ENCODE peak calls at places on chromosomes 1 and 21, in four cellular contexts. D is A549, W is K562, O is HepG2. J is an unnamed sample.

GRCh38 chr1:155940993-155941844 is at the start of gene RXFP4:
- DNase-seq in O (peak), W (no peak), D (peak), J (no peak)

GRCh38 chr1:48236716-48237470 is 14.4 kb downstream of the SLC5A9 start:
- DNase-seq in W (peak), O (peak), D (peak), J (no peak)

GRCh38 chr1:33081554-33082305 is 777 bp downstream of the AZIN2 start:
- DNase-seq in O (no peak), W (peak), D (no peak), J (no peak)

GRCh38 chr1:172298146-172298545 is 122.3 kb upstream of the C1orf105 start:
- DNase-seq in O (no peak), W (no peak), D (no peak), J (peak)

GRCh38 chr21:35779690-35780570 is 280.4 kb downstream of the SETD4 start:
- DNase-seq in D (no peak), O (no peak), W (no peak), J (no peak)

GRCh38 chr1:30748098-30748698 is 9.4 kb downstream of the LAPTM5 start:
- DNase-seq in W (peak), D (no peak), O (no peak), J (no peak)

GRCh38 chr1:95652423-95652958 is 418.5 kb downstream of the RWDD3 start:
- DNase-seq in O (no peak), D (no peak), W (no peak), J (no peak)

GRCh38 chr1:98260421-98260820 is 339.6 kb upstream of the DPYD start:
- DNase-seq in W (no peak), O (no peak), D (no peak), J (no peak)

GRCh38 chr1:58883037-58883887 is 99.4 kb upstream of the JUN start:
- DNase-seq in O (peak), D (peak), W (peak), J (no peak)

GRCh38 chr1:161069731-161070270 is at the start of gene ARHGAP30:
- DNase-seq in W (no peak), O (no peak), D (no peak), J (peak)

GRCh38 chr1:41151846-41152245 is 90.3 kb downstream of the SCMH1 start:
- DNase-seq in D (no peak), W (no peak), O (no peak), J (no peak)

GRCh38 chr21:30480145-30480544 is at the start of gene KRTAP19-1:
- DNase-seq in W (no peak), O (no peak), D (no peak), J (no peak)

GRCh38 chr1:7236844-7237515 is 451.7 kb downstream of the CAMTA1 start:
- DNase-seq in D (no peak), W (no peak), O (no peak), J (no peak)

GRCh38 chr1:89629146-89629545 is 3.8 kb upstream of the LRRC8C start:
- DNase-seq in W (no peak), D (no peak), O (no peak), J (no peak)

GRCh38 chr1:76294470-76295194 is 220.1 kb downstream of the ST6GALNAC3 start:
- DNase-seq in O (no peak), W (no peak), D (no peak), J (peak)

GRCh38 chr1:47596328-47596727 is 158.5 kb downstream of the FOXD2 start:
- DNase-seq in D (no peak), O (no peak), W (no peak), J (no peak)

GRCh38 chr1:39754906-39755504 is 16.1 kb downstream of the OXCT2 start:
- DNase-seq in O (no peak), D (no peak), W (no peak), J (no peak)

GRCh38 chr1:11188381-11188780 is 774 bp upstream of the ANGPTL7 start:
- DNase-seq in D (no peak), W (no peak), O (no peak), J (no peak)

GRCh38 chr21:40053007-40053406 is 185.8 kb downstream of the PCP4 start:
- DNase-seq in D (no peak), O (no peak), W (no peak), J (no peak)

GRCh38 chr1:198763298-198763714 is 124.5 kb downstream of the PTPRC start:
- DNase-seq in W (no peak), O (no peak), D (no peak), J (no peak)

GRCh38 chr21:29002442-29003144 is 9.9 kb upstream of the LTN1 start:
- DNase-seq in D (peak), O (peak), W (peak), J (peak)

GRCh38 chr1:217586586-217586985 is 44.3 kb downstream of the GPATCH2 start:
- DNase-seq in O (no peak), D (no peak), W (no peak), J (no peak)

GRCh38 chr1:157198619-157199420 is 60.6 kb upstream of the ETV3 start:
- DNase-seq in D (no peak), O (no peak), W (no peak), J (no peak)

GRCh38 chr1:16521288-16521583 is 7.2 kb upstream of the RNU1-1 start:
- DNase-seq in O (no peak), W (no peak), D (no peak), J (no peak)

GRCh38 chr1:119419109-119419508 is 4.2 kb downstream of the HSD3B2 start:
- DNase-seq in W (no peak), O (no peak), D (no peak), J (no peak)

GRCh38 chr1:183989078-183989577 is 48.4 kb downstream of the COLGALT2 start:
- DNase-seq in W (peak), O (no peak), D (no peak), J (peak)

GRCh38 chr1:115112496-115113375 is 23.4 kb upstream of the TSPAN2 start:
- DNase-seq in D (no peak), O (no peak), W (peak), J (no peak)

GRCh38 chr1:212490276-212490675 is 57.6 kb downstream of the NENF start:
- DNase-seq in D (no peak), O (no peak), W (no peak), J (no peak)

GRCh38 chr1:29704430-29704829 is 468.1 kb downstream of the PTPRU start:
- DNase-seq in D (no peak), O (no peak), W (no peak), J (no peak)

GRCh38 chr21:41900401-41900800 is 21.3 kb upstream of the PRDM15 start:
- DNase-seq in W (no peak), D (no peak), O (no peak), J (no peak)

GRCh38 chr1:246569248-246570238 is 3.3 kb downstream of the CNST start:
- DNase-seq in W (no peak), O (no peak), D (no peak), J (no peak)

GRCh38 chr1:211420845-211421454 is 71.0 kb downstream of the RD3 start:
- DNase-seq in D (no peak), W (no peak), O (no peak), J (no peak)

GRCh38 chr1:209585672-209586071 is 2.2 kb downstream of the CAMK1G start:
- DNase-seq in O (no peak), W (no peak), D (no peak), J (no peak)

GRCh38 chr21:33112151-33112550 is 42.2 kb downstream of the OLIG1 start:
- DNase-seq in D (no peak), W (no peak), O (no peak), J (no peak)

GRCh38 chr1:22318279-22318983 is 133.2 kb upstream of the ZBTB40 start:
- DNase-seq in W (no peak), O (no peak), D (no peak), J (no peak)

GRCh38 chr1:15353839-15354579 is 55.7 kb upstream of the EFHD2 start:
- DNase-seq in W (peak), D (peak), O (peak), J (no peak)

GRCh38 chr21:16514316-16514715 is 784.5 kb downstream of the USP25 start:
- DNase-seq in D (no peak), O (no peak), W (no peak), J (no peak)

GRCh38 chr1:117036018-117036421 is 24.1 kb upstream of the TTF2 start:
- DNase-seq in O (no peak), D (no peak), W (peak), J (no peak)
- TF ChIP-seq CTCF in O (no peak), D (no peak), W (peak), J (no peak)

DNA sequence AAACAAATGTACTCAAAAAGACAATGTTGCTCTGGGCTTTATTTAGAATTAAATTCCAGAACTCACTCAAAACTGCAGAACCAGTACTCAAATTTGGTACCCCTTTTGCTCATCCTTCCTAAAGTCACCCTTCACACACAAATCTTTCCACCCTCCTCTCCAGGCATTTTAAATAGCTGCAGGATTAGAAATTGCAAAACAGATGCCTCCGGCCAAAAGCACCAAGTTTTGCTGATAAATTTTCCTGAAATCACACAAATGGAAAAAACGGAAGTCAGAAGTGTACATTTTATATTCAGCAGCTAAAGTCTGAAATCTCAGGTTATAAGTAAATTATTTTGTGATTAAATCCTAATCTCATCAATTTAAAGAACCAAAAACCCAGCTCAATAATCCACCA is 147.0 kb downstream of the NRIP1 start:
- DNase-seq in W (no peak), O (no peak), D (no peak), J (no peak)
- TF ChIP-seq POLR2AphosphoS2 in W (no peak), O (no peak), D (no peak), J (no peak)

GRCh38 chr1:72846476-72846875 is 564.1 kb upstream of the NEGR1 start:
- DNase-seq in O (no peak), D (no peak), W (no peak), J (no peak)

GRCh38 chr1:72848997-72849396 is 566.7 kb upstream of the NEGR1 start:
- DNase-seq in D (no peak), O (no peak), W (no peak), J (no peak)

GRCh38 chr1:72846891-72847290 is 564.6 kb upstream of the NEGR1 start:
- DNase-seq in W (no peak), O (no peak), D (no peak), J (no peak)

GRCh38 chr1:72845981-72846380 is 563.6 kb upstream of the NEGR1 start:
- DNase-seq in W (no peak), O (no peak), D (no peak), J (no peak)

GRCh38 chr1:72845342-72845741 is 563.0 kb upstream of the NEGR1 start:
- DNase-seq in W (no peak), D (peak), O (peak), J (no peak)
- TF ChIP-seq CTCF in W (no peak), D (no peak), O (peak), J (no peak)

DNA sequence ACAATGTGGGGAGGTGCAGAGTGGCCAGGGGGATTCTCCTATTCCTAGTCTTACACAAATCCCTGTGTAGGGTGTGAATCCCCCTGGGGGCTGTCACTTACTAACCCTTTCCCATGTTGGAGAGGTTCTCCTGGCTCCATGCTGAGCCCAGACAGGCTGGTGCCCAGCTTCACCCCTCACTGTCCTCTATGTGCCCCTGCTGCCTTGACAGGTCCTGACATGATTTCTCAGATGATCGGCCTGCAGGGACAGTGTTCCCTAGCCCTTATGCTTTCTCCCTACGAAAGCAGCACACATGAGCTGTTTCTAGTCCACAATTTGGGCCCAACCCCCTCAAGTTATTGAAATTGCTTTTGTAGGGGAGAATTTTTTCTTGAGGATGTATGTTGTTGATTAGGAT is 68.9 kb upstream of the FAM78B start:
- DNase-seq in O (no peak), D (no peak), W (no peak), J (no peak)
- TF ChIP-seq POLR2AphosphoS2 in O (no peak), D (no peak), W (no peak), J (no peak)

GRCh38 chr1:152487871-152488270 is 22.7 kb upstream of the LCE5A start:
- DNase-seq in W (no peak), O (no peak), D (no peak), J (no peak)

GRCh38 chr1:152481869-152482664 is 28.5 kb upstream of the LCE5A start:
- DNase-seq in O (no peak), W (no peak), D (no peak), J (no peak)

GRCh38 chr1:152486400-152487006 is 24.1 kb upstream of the LCE5A start:
- DNase-seq in O (peak), W (peak), D (peak), J (no peak)
- TF ChIP-seq CTCF in O (peak), W (peak), D (peak), J (peak)

GRCh38 chr1:85806236-85806965 is 98.2 kb upstream of the ZNHIT6 start:
- DNase-seq in D (no peak), W (no peak), O (no peak), J (no peak)
- TF ChIP-seq POLR2AphosphoS2 in D (no peak), W (no peak), O (no peak), J (no peak)

GRCh38 chr1:93620841-93621210 is 60.8 kb downstream of the BCAR3 start:
- DNase-seq in W (peak), D (no peak), O (no peak), J (no peak)
- TF ChIP-seq CTCF in W (no peak), D (no peak), O (no peak), J (no peak)

DNA sequence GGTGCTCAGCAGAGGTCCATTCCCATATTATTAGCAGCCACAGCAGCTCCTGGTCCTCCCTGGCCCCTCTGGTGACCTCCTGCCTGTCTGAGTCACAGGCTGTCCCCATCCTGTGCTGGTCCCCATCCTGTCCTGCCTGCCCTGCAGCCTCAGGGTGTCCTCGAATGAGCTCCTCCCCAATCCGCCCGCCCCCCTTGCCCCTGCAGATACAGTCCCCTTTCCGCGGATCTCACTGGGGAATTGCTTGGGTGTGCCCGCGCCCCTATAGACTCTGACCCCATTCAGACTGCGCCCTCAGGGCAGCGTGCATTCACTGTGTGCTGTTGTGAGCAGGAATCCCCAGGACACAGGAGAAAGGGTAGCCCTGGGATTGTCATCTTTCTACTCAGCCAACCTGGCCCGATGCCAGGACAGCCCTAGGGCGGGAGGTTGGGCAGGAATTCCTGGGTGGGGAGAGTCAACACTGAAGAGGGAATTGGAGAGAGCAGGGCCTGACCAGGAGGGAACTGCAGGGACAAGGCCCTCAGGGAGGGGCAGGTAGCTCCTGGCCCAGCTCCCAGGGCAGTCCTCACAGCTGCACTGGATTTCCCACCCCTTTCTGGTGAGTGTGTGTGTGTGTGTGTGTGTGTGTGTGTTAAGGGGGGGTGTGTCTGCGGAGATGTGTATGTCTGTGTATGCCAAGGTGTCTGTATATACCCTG is 1.1 kb upstream of the GUCA2A start:
- DNase-seq in O (peak), W (no peak), D (peak), J (no peak)
- TF ChIP-seq POLR2AphosphoS2 in O (no peak), W (no peak), D (no peak), J (no peak)

GRCh38 chr1:79197421-79197820 is 190.9 kb upstream of the ADGRL4 start:
- DNase-seq in W (no peak), O (no peak), D (peak), J (no peak)
- TF ChIP-seq CTCF in W (no peak), O (no peak), D (peak), J (peak)

DNA sequence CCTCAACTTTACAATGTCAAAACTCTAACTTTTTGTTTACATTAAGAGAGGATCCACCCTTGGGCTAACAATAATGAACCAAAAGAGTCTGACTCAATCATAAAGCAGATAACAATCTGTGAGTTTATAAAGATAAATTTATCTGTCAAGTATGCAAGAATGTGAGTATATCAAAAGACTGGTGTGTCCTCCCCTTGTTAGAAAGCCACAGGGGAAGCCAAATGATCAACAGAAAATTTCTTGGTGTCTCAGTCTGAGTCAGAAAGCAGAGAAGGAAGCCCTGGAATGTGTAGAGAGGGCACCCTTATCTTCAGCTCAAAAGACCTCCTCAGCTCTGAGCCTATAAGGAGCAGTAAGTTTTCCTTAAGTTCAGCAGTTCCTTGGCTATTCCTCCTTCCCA is 13.9 kb upstream of the PDIK1L start:
- DNase-seq in O (no peak), W (no peak), D (peak), J (no peak)
- TF ChIP-seq POLR2AphosphoS2 in O (no peak), W (no peak), D (no peak), J (no peak)

J was measured in GM12878.